ENCODE peak calls at places on chromosome 20, in nine cellular contexts. G is colonic mucosa, V is PC-9, D is GM06990, M is cardiac fibroblast, U is brain microvascular endothelial cell, E is body of pancreas, R is astrocyte of the cerebellum, J is dorsolateral prefrontal cortex. W is an unnamed sample.

GRCh38 chr20:52235129-52235528 is 43.5 kb upstream of the ZFP64 start:
- DNase-seq in D (no peak), R (no peak), G (no peak), V (no peak), J (no peak), U (no peak), E (no peak), M (no peak), W (no peak)

GRCh38 chr20:38610521-38610920 is 8.9 kb downstream of the ARHGAP40 start:
- DNase-seq in V (peak), G (no peak), U (peak), E (no peak), R (no peak), J (no peak), M (no peak), D (no peak), W (no peak)

GRCh38 chr20:45440424-45440823 is 24.5 kb downstream of the PIGT start:
- DNase-seq in R (no peak), E (no peak), V (no peak), D (no peak), G (no peak), J (no peak), U (no peak), M (no peak), W (no peak)

GRCh38 chr20:10218536-10219451 is at the start of gene SNAP25:
- DNase-seq in V (no peak), E (peak), J (peak), G (no peak), M (peak), R (peak), D (no peak), U (peak), W (peak)

GRCh38 chr20:33649201-33649631 is 12.9 kb upstream of the C20orf144 start:
- DNase-seq in D (no peak), V (no peak), U (no peak), G (peak), E (no peak), R (no peak), J (no peak), M (no peak), W (no peak)

GRCh38 chr20:17751640-17752039 is 51.9 kb downstream of the BANF2 start:
- DNase-seq in D (no peak), V (no peak), G (no peak), J (no peak), R (no peak), M (no peak), U (no peak), E (no peak), W (no peak)

GRCh38 chr20:11168026-11168425 is 494.2 kb upstream of the JAG1 start:
- DNase-seq in E (no peak), R (no peak), V (no peak), D (no peak), M (no peak), G (no peak), U (no peak), J (no peak), W (no peak)

GRCh38 chr20:1937316-1937976 is 42.2 kb downstream of the SIRPA start:
- DNase-seq in M (no peak), V (no peak), E (no peak), R (no peak), D (no peak), G (no peak), U (no peak), J (no peak), W (no peak)

GRCh38 chr20:56628873-56629463 is at the start of gene TFAP2C:
- DNase-seq in M (peak), G (peak), R (no peak), E (peak), U (peak), D (peak), J (no peak), V (peak), W (peak)

GRCh38 chr20:9392892-9393857 is 121.2 kb upstream of the LAMP5 start:
- DNase-seq in U (peak), D (no peak), V (no peak), J (peak), M (peak), G (peak), R (peak), E (peak), W (peak)

GRCh38 chr20:38192323-38192885 is 27.3 kb upstream of the TGM2 start:
- DNase-seq in G (no peak), J (no peak), V (no peak), D (no peak), M (no peak), R (no peak), E (no peak), U (no peak), W (no peak)

GRCh38 chr20:48723308-48724264 is 104.2 kb downstream of the PREX1 start:
- DNase-seq in D (no peak), E (no peak), R (no peak), J (no peak), G (no peak), M (peak), V (no peak), U (peak), W (no peak)

GRCh38 chr20:45104786-45105185 is 3.9 kb upstream of the KCNS1 start:
- DNase-seq in M (peak), J (peak), E (no peak), G (no peak), D (no peak), R (peak), U (peak), V (peak), W (no peak)

GRCh38 chr20:58022711-58023110 is 205.7 kb downstream of the ANKRD60 start:
- DNase-seq in J (no peak), V (no peak), D (no peak), G (no peak), U (no peak), R (no peak), M (no peak), E (no peak), W (no peak)

GRCh38 chr20:25223179-25223661 is 24.7 kb upstream of the PYGB start:
- DNase-seq in D (no peak), J (no peak), E (no peak), G (peak), M (peak), U (peak), R (peak), V (peak), W (no peak)

GRCh38 chr20:50659975-50660670 is 31.2 kb downstream of the RIPOR3 start:
- DNase-seq in G (no peak), U (no peak), V (peak), E (no peak), J (no peak), M (no peak), R (no peak), D (no peak), W (no peak)

GRCh38 chr20:44354979-44355502 is 458 bp upstream of the HNF4A start:
- DNase-seq in E (no peak), G (peak), J (no peak), R (no peak), M (no peak), D (no peak), U (no peak), V (no peak), W (no peak)

GRCh38 chr20:17635846-17636245 is 46.2 kb downstream of the RRBP1 start:
- DNase-seq in D (no peak), U (no peak), J (no peak), V (no peak), E (no peak), G (no peak), M (peak), R (no peak), W (no peak)

DNA sequence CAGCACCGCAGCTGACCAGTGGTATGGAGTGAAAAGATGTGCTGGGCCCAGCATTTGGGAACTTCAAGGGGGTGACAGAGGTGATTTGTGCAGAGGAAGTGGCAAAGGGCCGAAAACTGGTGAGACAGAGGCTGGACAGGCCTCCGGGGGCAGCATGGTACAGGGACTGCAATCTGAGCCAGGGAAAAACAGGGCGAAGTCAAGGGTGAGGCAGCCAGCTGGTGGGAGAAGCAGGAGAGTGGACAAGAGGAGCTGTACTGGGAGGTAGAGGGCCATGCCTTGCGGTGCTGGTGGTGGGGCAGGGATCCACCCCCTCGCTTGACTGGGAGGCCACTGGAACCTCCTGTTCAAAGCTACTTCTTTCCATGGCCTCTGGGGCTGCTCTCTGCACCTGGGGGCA is 7.3 kb upstream of the GFRA4 start:
- DNase-seq in G (no peak), R (no peak), V (no peak), E (no peak), J (no peak), U (no peak), D (no peak), M (no peak), W (no peak)
- TF ChIP-seq CTCF in G (no peak), R (no peak), V (peak), E (no peak), J (no peak), U (peak), D (no peak), M (no peak), W (no peak)

GRCh38 chr20:36506253-36506652 is 35.1 kb upstream of the MYL9 start:
- DNase-seq in G (no peak), D (no peak), M (no peak), R (no peak), U (no peak), J (no peak), E (no peak), V (peak), W (no peak)
- TF ChIP-seq CTCF in G (no peak), D (peak), M (peak), R (peak), U (peak), J (peak), E (no peak), V (peak), W (peak)

GRCh38 chr20:61044499-61044898 is 207.6 kb upstream of the CDH4 start:
- DNase-seq in J (no peak), M (no peak), U (no peak), D (no peak), E (no peak), V (no peak), G (no peak), R (no peak), W (no peak)
- TF ChIP-seq CTCF in J (no peak), M (no peak), U (peak), D (no peak), E (no peak), V (peak), G (no peak), R (no peak), W (no peak)

DNA sequence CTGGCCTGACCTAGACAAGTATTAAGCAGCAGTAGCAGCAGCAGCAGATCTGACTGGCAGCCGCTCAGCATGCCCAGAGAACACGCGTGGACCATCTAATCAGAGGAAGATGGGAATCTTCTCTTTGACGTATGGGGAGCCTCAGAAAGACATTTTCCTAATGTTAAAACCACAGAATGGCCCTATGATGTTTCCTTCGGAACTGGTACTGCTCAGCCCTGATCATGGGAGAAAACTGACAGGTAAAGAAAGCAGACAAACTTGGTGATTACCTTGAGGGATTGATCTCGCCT is 6.2 kb downstream of the PSMA7 start:
- DNase-seq in J (no peak), E (no peak), M (no peak), U (no peak), V (no peak), G (no peak), R (no peak), D (no peak), W (no peak)
- TF ChIP-seq CTCF in J (no peak), E (no peak), M (no peak), U (no peak), V (peak), G (no peak), R (no peak), D (no peak), W (no peak)

GRCh38 chr20:47233333-47234188 is 122.9 kb downstream of the ZMYND8 start:
- DNase-seq in V (no peak), D (no peak), G (no peak), M (no peak), J (no peak), U (no peak), E (no peak), R (no peak), W (no peak)

GRCh38 chr20:47228654-47229053 is 127.8 kb downstream of the ZMYND8 start:
- DNase-seq in D (no peak), E (no peak), R (no peak), G (no peak), M (no peak), V (no peak), U (no peak), J (no peak), W (no peak)

GRCh38 chr20:47230811-47231256 is 125.7 kb downstream of the ZMYND8 start:
- DNase-seq in G (no peak), V (no peak), R (no peak), E (no peak), U (peak), M (no peak), D (no peak), J (no peak), W (no peak)

GRCh38 chr20:47232518-47232917 is 124.0 kb downstream of the ZMYND8 start:
- DNase-seq in M (no peak), U (no peak), D (no peak), E (no peak), V (no peak), J (no peak), R (no peak), G (no peak), W (no peak)

GRCh38 chr20:47231382-47232042 is 125.0 kb downstream of the ZMYND8 start:
- DNase-seq in E (no peak), J (no peak), U (peak), V (no peak), R (peak), D (no peak), G (no peak), M (peak), W (no peak)
- TF ChIP-seq CTCF in E (no peak), J (no peak), U (peak), V (no peak), R (peak), D (no peak), G (no peak), M (no peak), W (no peak)

GRCh38 chr20:4840831-4841230 is 119.1 kb downstream of the PRND start:
- DNase-seq in V (no peak), J (no peak), M (no peak), G (no peak), R (no peak), D (no peak), U (no peak), E (no peak), W (no peak)
- TF ChIP-seq CTCF in V (no peak), J (no peak), M (no peak), G (no peak), R (no peak), D (no peak), U (no peak), E (no peak), W (no peak)